ENCODE peak calls at places on chromosomes 13 and 19, in four cellular contexts. C is WTC11, I is GM12878, L is HepG2. H is an unnamed sample.

GRCh38 chr19:11381535-11382369 is 2.4 kb downstream of the EPOR start:
- DNase-seq in C (peak; percentile 89), I (peak; percentile 66), L (no peak), H (no peak)

GRCh38 chr19:44003461-44004134 is 841 bp downstream of the ZNF230 start:
- DNase-seq in C (no peak), I (no peak), L (peak; percentile 8), H (peak; percentile 18)

GRCh38 chr13:80558074-80558473 is 217.1 kb upstream of the SPRY2 start:
- DNase-seq in C (no peak), I (no peak), L (no peak), H (peak; percentile 25)

GRCh38 chr19:37763488-37763887 is 15.9 kb downstream of the ZNF573 start:
- DNase-seq in C (no peak), I (no peak), L (no peak), H (no peak)

GRCh38 chr13:80030491-80030890 is 310.4 kb downstream of the SPRY2 start:
- DNase-seq in C (peak; percentile 16), I (no peak), L (no peak), H (no peak)

GRCh38 chr19:10655457-10656312 is 1.5 kb downstream of the ILF3 start:
- DNase-seq in C (no peak), I (no peak), L (peak; percentile 12), H (no peak)

GRCh38 chr19:4795400-4795799 is 3.9 kb downstream of the FEM1A start:
- DNase-seq in C (no peak), I (no peak), L (no peak), H (peak; percentile 7)

GRCh38 chr13:25067054-25067453 is 28.9 kb upstream of the PABPC3 start:
- DNase-seq in C (peak; percentile 35), I (no peak), L (no peak), H (no peak)

GRCh38 chr13:76879211-76879875 is 6.9 kb downstream of the KCTD12 start:
- DNase-seq in C (no peak), I (peak; percentile 47), L (no peak), H (no peak)

GRCh38 chr13:110475550-110476219 is 85.8 kb downstream of the RAB20 start:
- DNase-seq in C (no peak), I (no peak), L (no peak), H (peak; percentile 16)

GRCh38 chr13:107141767-107142166 is 573.8 kb upstream of the ARGLU1 start:
- DNase-seq in C (no peak), I (no peak), L (no peak), H (no peak)

GRCh38 chr13:111639994-111640393 is 319.6 kb downstream of the TEX29 start:
- DNase-seq in C (no peak), I (no peak), L (no peak), H (no peak)

GRCh38 chr19:1026189-1027019 is at the start of gene CNN2:
- DNase-seq in C (peak; percentile 84), I (no peak), L (peak; percentile 64), H (peak; percentile 86)

GRCh38 chr19:57075125-57075524 is 44.7 kb upstream of the USP29 start:
- DNase-seq in C (no peak), I (no peak), L (no peak), H (no peak)

GRCh38 chr13:106153041-106153440 is 382.4 kb downstream of the EFNB2 start:
- DNase-seq in C (no peak), I (no peak), L (no peak), H (no peak)

GRCh38 chr13:111365149-111366005 is 44.9 kb downstream of the TEX29 start:
- DNase-seq in C (no peak), I (no peak), L (no peak), H (no peak)

GRCh38 chr19:49301165-49301865 is 23.7 kb downstream of the SLC6A16 start:
- DNase-seq in C (peak; percentile 93), I (peak; percentile 40), L (peak; percentile 23), H (peak; percentile 87)

GRCh38 chr13:44108345-44108858 is 228.7 kb downstream of the LACC1 start:
- DNase-seq in C (no peak), I (no peak), L (peak; percentile 57), H (no peak)

GRCh38 chr19:46198756-46199155 is 30.8 kb upstream of the IGFL1 start:
- DNase-seq in C (no peak), I (no peak), L (no peak), H (no peak)

GRCh38 chr19:19171821-19172532 is 1.9 kb upstream of the MEF2B start:
- DNase-seq in C (peak; percentile 52), I (no peak), L (peak; percentile 62), H (peak; percentile 35)

GRCh38 chr13:99796175-99796819 is 175.3 kb downstream of the ZIC5 start:
- DNase-seq in C (peak; percentile 72), I (no peak), L (peak; percentile 29), H (peak; percentile 33)

GRCh38 chr19:48591021-48591420 is 15.5 kb upstream of the SPACA4 start:
- DNase-seq in C (no peak), I (no peak), L (no peak), H (peak; percentile 44)

GRCh38 chr13:63184693-63185092 is 1769.0 kb upstream of the PCDH20 start:
- DNase-seq in C (peak; percentile 62), I (no peak), L (peak; percentile 2), H (no peak)

GRCh38 chr13:34869737-34870136 is 72.3 kb upstream of the NBEA start:
- DNase-seq in C (no peak), I (no peak), L (no peak), H (no peak)

GRCh38 chr13:106588367-106588766 is 20.4 kb upstream of the ARGLU1 start:
- DNase-seq in C (no peak), I (no peak), L (no peak), H (no peak)

GRCh38 chr13:41054212-41054877 is 7.0 kb upstream of the WBP4 start:
- DNase-seq in C (no peak), I (peak; percentile 37), L (peak; percentile 53), H (peak; percentile 24)

GRCh38 chr13:113002206-113002821 is 33.3 kb downstream of the MCF2L start:
- DNase-seq in C (peak; percentile 79), I (no peak), L (peak; percentile 61), H (peak; percentile 35)

GRCh38 chr13:73167046-73167820 is 108.4 kb downstream of the KLF5 start:
- DNase-seq in C (no peak), I (no peak), L (no peak), H (no peak)

GRCh38 chr19:1446713-1447564 is 3.0 kb upstream of the APC2 start:
- DNase-seq in C (peak; percentile 58), I (no peak), L (no peak), H (peak; percentile 48)

GRCh38 chr19:52028780-52029123 is 573 bp upstream of the ZNF614 start:
- DNase-seq in C (no peak), I (no peak), L (no peak), H (no peak)

GRCh38 chr19:7506385-7507328 is 9.2 kb upstream of the ZNF358 start:
- DNase-seq in C (peak; percentile 99), I (no peak), L (peak; percentile 52), H (peak; percentile 89)
- TF ChIP-seq ETV6 in C (no peak), I (no peak), L (no peak), H (no peak)

DNA sequence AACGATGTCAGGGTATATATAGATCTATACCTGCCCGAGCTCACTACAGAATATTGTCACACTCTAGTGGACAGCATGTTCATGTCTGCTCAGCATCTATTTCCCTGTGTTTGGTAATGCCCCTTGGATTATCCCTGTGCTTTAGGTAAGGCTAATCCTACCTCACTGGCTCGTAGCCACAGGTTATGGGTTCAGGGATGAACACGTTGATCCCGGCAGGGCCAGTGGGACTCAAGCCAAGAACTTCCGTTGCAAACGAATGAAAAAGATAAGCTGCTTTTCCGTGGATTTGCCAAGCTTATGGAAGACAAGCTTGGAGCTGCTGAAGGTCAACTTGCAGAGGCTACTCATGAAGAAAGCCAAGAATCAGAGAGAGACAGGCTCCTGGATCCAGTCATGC is 400.0 kb upstream of the TSHZ3 start:
- DNase-seq in C (no peak), I (no peak), L (no peak), H (no peak)
- TF ChIP-seq ETV6 in C (no peak), I (no peak), L (no peak), H (no peak)

GRCh38 chr13:75759531-75759930 is 123.4 kb downstream of the LMO7 start:
- DNase-seq in C (no peak), I (no peak), L (peak; percentile 34), H (no peak)

GRCh38 chr13:75760182-75760981 is 124.3 kb downstream of the LMO7 start:
- DNase-seq in C (no peak), I (no peak), L (peak; percentile 98), H (no peak)

GRCh38 chr13:75762066-75762937 is 126.2 kb downstream of the LMO7 start:
- DNase-seq in C (no peak), I (peak; percentile 84), L (peak; percentile 15), H (no peak)

GRCh38 chr13:75762967-75763366 is 126.8 kb downstream of the LMO7 start:
- DNase-seq in C (no peak), I (peak; percentile 24), L (peak; percentile 26), H (no peak)

GRCh38 chr13:75761373-75761772 is 125.2 kb downstream of the LMO7 start:
- DNase-seq in C (no peak), I (peak; percentile 25), L (no peak), H (no peak)
- TF ChIP-seq ETV6 in C (no peak), I (no peak), L (no peak), H (no peak)

DNA sequence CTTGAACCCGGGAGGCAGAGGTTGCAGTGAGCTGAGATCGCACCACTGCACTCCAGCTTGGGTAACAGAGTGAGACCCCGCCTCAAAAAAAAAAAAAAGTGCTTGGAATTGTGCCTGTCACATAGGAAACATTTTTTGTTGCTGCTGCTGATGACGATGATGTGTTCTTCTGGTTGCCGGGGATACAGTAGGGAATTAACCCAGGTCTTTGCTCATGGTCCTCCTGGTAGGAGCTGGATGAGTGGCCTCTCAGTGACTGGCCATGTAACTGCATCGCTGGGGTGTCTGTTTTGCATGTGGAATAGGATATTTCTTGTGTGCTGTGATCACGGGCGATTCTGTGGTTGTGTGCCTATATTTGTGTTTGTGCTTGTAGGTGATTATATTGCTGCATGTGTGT is 4.7 kb upstream of the CNFN start:
- DNase-seq in C (no peak), I (no peak), L (no peak), H (no peak)
- TF ChIP-seq ETV6 in C (no peak), I (no peak), L (no peak), H (no peak)

GRCh38 chr19:5973376-5973775 is 4.6 kb downstream of the RANBP3 start:
- DNase-seq in C (no peak), I (no peak), L (no peak), H (no peak)

GRCh38 chr19:5974721-5975387 is 3.1 kb downstream of the RANBP3 start:
- DNase-seq in C (no peak), I (peak; percentile 16), L (peak; percentile 93), H (no peak)

GRCh38 chr19:5973867-5974635 is 3.9 kb downstream of the RANBP3 start:
- DNase-seq in C (no peak), I (no peak), L (no peak), H (no peak)

GRCh38 chr19:5971714-5972354 is 6.1 kb downstream of the RANBP3 start:
- DNase-seq in C (no peak), I (no peak), L (no peak), H (no peak)

GRCh38 chr19:5972355-5972731 is 5.6 kb downstream of the RANBP3 start:
- DNase-seq in C (no peak), I (no peak), L (no peak), H (no peak)
- TF ChIP-seq ETV6 in C (no peak), I (no peak), L (no peak), H (no peak)

GRCh38 chr13:30331331-30331771 is 24.0 kb upstream of the KATNAL1 start:
- DNase-seq in C (no peak), I (no peak), L (no peak), H (no peak)
- TF ChIP-seq ETV6 in C (no peak), I (no peak), L (no peak), H (no peak)